ENCODE peak calls at places on chromosome X, in seven cellular contexts. P is breast epithelium, V is cardiac muscle cell, U is neuronal stem cell, R is mesendoderm, L is brain microvascular endothelial cell, F is heart right ventricle. M is an unnamed sample.

GRCh38 chrX:149962859-149963757 is 24.8 kb upstream of the EOLA2 start:
- DNase-seq in P (no peak), V (peak; percentile 70), U (peak; percentile 12), R (peak; percentile 65), L (peak; percentile 53), F (no peak), M (peak; percentile 2)

GRCh38 chrX:10508891-10509290 is 111.5 kb downstream of the MID1 start:
- DNase-seq in P (no peak), V (no peak), U (no peak), R (no peak), L (no peak), F (no peak), M (no peak)

GRCh38 chrX:72041901-72042859 is 89.5 kb downstream of the RTL5 start:
- DNase-seq in P (no peak), V (peak; percentile 14), U (no peak), R (no peak), L (no peak), F (no peak), M (no peak)

GRCh38 chrX:105063743-105064142 is 156.8 kb downstream of the TEX13A start:
- DNase-seq in P (no peak), V (no peak), U (no peak), R (peak; percentile 42), L (no peak), F (no peak), M (no peak)

GRCh38 chrX:139720136-139720535 is 12.2 kb upstream of the MCF2 start:
- DNase-seq in P (no peak), V (peak; percentile 33), U (peak; percentile 53), R (peak; percentile 96), L (peak; percentile 37), F (no peak), M (no peak)

GRCh38 chrX:77742788-77743476 is 43.1 kb downstream of the ATRX start:
- DNase-seq in P (no peak), V (no peak), U (no peak), R (no peak), L (no peak), F (peak; percentile 27), M (peak; percentile 8)

GRCh38 chrX:115912372-115912897 is 258.1 kb upstream of the AGTR2 start:
- DNase-seq in P (no peak), V (no peak), U (no peak), R (peak; percentile 39), L (no peak), F (no peak), M (no peak)

GRCh38 chrX:55008571-55009358 is 8.6 kb downstream of the APEX2 start:
- DNase-seq in P (no peak), V (peak; percentile 17), U (no peak), R (no peak), L (no peak), F (no peak), M (no peak)

GRCh38 chrX:72536542-72536941 is 36.1 kb downstream of the HDAC8 start:
- DNase-seq in P (no peak), V (no peak), U (no peak), R (no peak), L (no peak), F (no peak), M (no peak)

GRCh38 chrX:25049347-25049746 is 33.6 kb upstream of the ARX start:
- DNase-seq in P (no peak), V (peak; percentile 75), U (no peak), R (no peak), L (peak; percentile 11), F (no peak), M (no peak)

GRCh38 chrX:23195097-23195496 is 139.6 kb upstream of the PTCHD1 start:
- DNase-seq in P (no peak), V (peak; percentile 0), U (no peak), R (peak; percentile 8), L (peak; percentile 0), F (no peak), M (no peak)

GRCh38 chrX:78712381-78712780 is 35.1 kb upstream of the LPAR4 start:
- DNase-seq in P (no peak), V (no peak), U (no peak), R (no peak), L (no peak), F (no peak), M (no peak)

GRCh38 chrX:30649859-30650258 is 3.4 kb upstream of the GK start:
- DNase-seq in P (no peak), V (peak; percentile 27), U (no peak), R (no peak), L (no peak), F (no peak), M (no peak)

GRCh38 chrX:136839196-136839595 is 41.3 kb downstream of the RBMX start:
- DNase-seq in P (no peak), V (no peak), U (no peak), R (no peak), L (no peak), F (no peak), M (no peak)

GRCh38 chrX:136835761-136836160 is 44.8 kb downstream of the RBMX start:
- DNase-seq in P (no peak), V (no peak), U (no peak), R (peak; percentile 54), L (no peak), F (no peak), M (no peak)
- H3K27ac ChIP-seq in P (no peak overlapping the region), V (no peak overlapping the region), U (no peak overlapping the region), R (no peak overlapping the region), L (no peak overlapping the region), F (no peak overlapping the region), M (no peak overlapping the region)

GRCh38 chrX:19849433-19850190 is 37.8 kb downstream of the SH3KBP1 start:
- DNase-seq in P (no peak), V (peak; percentile 27), U (no peak), R (no peak), L (no peak), F (no peak), M (no peak)
- H3K27ac ChIP-seq in P (no peak overlapping the region), V (no peak overlapping the region), U (no peak overlapping the region), R (no peak overlapping the region), L (no peak overlapping the region), F (no peak overlapping the region), M (no peak overlapping the region)

DNA sequence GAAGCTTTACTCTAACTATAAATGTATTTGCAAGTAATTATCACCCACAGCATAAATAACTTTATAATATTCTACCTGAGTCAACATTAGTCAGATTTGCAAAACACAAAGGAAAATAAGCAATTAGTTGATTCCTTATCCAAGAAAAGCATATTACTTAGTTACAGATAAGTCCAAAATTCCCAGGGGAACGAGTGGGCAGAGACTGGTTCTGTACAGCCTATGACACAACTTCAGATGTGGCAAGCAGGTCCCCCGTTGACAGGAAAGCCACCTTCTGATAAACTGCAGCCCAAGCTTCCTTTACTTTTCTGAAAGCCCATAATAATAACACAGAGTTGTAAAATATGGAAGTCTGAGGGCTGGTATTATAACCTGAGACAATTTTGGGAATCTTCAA is 62.4 kb upstream of the NDP start:
- DNase-seq in P (no peak), V (peak; percentile 20), U (no peak), R (no peak), L (peak; percentile 23), F (no peak), M (no peak)
- H3K27ac ChIP-seq in P (no peak overlapping the region), V (no peak overlapping the region), U (no peak overlapping the region), R (no peak overlapping the region), L (peak overlapping the region; percentile 43), F (no peak overlapping the region), M (no peak overlapping the region)

GRCh38 chrX:40177942-40178715 is 80.4 kb upstream of the BCOR start:
- DNase-seq in P (no peak), V (no peak), U (no peak), R (no peak), L (no peak), F (no peak), M (no peak)
- H3K27ac ChIP-seq in P (no peak overlapping the region), V (no peak overlapping the region), U (no peak overlapping the region), R (no peak overlapping the region), L (no peak overlapping the region), F (no peak overlapping the region), M (no peak overlapping the region)

GRCh38 chrX:154329284-154329683 is 33.7 kb downstream of the TKTL1 start:
- DNase-seq in P (no peak), V (no peak), U (no peak), R (no peak), L (no peak), F (no peak), M (no peak)

GRCh38 chrX:154323537-154323936 is 27.9 kb downstream of the TKTL1 start:
- DNase-seq in P (no peak), V (no peak), U (no peak), R (no peak), L (no peak), F (no peak), M (no peak)

GRCh38 chrX:154325541-154325940 is 29.9 kb downstream of the TKTL1 start:
- DNase-seq in P (no peak), V (peak; percentile 54), U (no peak), R (no peak), L (peak; percentile 34), F (no peak), M (no peak)

GRCh38 chrX:154328646-154329045 is 33.1 kb downstream of the TKTL1 start:
- DNase-seq in P (no peak), V (no peak), U (no peak), R (no peak), L (no peak), F (no peak), M (no peak)

GRCh38 chrX:154327026-154327820 is 31.6 kb downstream of the TKTL1 start:
- DNase-seq in P (no peak), V (no peak), U (no peak), R (no peak), L (no peak), F (no peak), M (no peak)
- H3K27ac ChIP-seq in P (no peak overlapping the region), V (no peak overlapping the region), U (no peak overlapping the region), R (no peak overlapping the region), L (no peak overlapping the region), F (peak overlapping the region; percentile 35), M (no peak overlapping the region)

GRCh38 chrX:46200423-46200822 is 344.8 kb downstream of the ZNF674 start:
- DNase-seq in P (no peak), V (no peak), U (no peak), R (no peak), L (no peak), F (no peak), M (no peak)
- H3K27ac ChIP-seq in P (no peak overlapping the region), V (no peak overlapping the region), U (no peak overlapping the region), R (no peak overlapping the region), L (no peak overlapping the region), F (no peak overlapping the region), M (no peak overlapping the region)